ENCODE peak calls at places on chromosome 18, in five cellular contexts. F is GM20000, D is nucleus accumbens, A is tibial nerve, Z is colonic mucosa. J is an unnamed sample.
A peak's percentile ranks its signal among the peaks of the same experiment; 100 is the strongest.

GRCh38 chr18:33666915-33667314 is 88.9 kb downstream of the ASXL3 start:
- DNase-seq in F (no peak), Z (no peak), A (no peak), D (no peak), J (no peak)

GRCh38 chr18:33577688-33578370 is at the start of gene ASXL3:
- DNase-seq in F (peak; percentile 55), A (peak; percentile 20), D (peak; percentile 4), Z (peak; percentile 64), J (no peak)

GRCh38 chr18:34929336-34929780 is 111.9 kb upstream of the MAPRE2 start:
- DNase-seq in A (no peak), D (no peak), Z (no peak), F (no peak), J (no peak)

GRCh38 chr18:75114231-75114630 is 94.7 kb downstream of the PTGR3 start:
- DNase-seq in D (no peak), A (no peak), Z (no peak), F (no peak), J (peak; percentile 74)

GRCh38 chr18:9092665-9093064 is 9.8 kb upstream of the NDUFV2 start:
- DNase-seq in F (no peak), Z (peak; percentile 32), A (no peak), D (no peak), J (no peak)

GRCh38 chr18:7157760-7158159 is 40.2 kb upstream of the LAMA1 start:
- DNase-seq in Z (no peak), D (no peak), F (no peak), A (no peak), J (peak; percentile 7)

GRCh38 chr18:35956226-35956625 is 16.3 kb upstream of the RMP24 start:
- DNase-seq in A (no peak), D (no peak), F (no peak), Z (no peak), J (no peak)

GRCh38 chr18:68840554-68841263 is 42.8 kb downstream of the CCDC102B start:
- DNase-seq in Z (no peak), F (no peak), A (no peak), D (no peak), J (no peak)

GRCh38 chr18:58714259-58714658 is 43.0 kb downstream of the MALT1 start:
- DNase-seq in F (no peak), Z (no peak), D (no peak), A (no peak), J (no peak)

GRCh38 chr18:37769846-37770245 is 204.2 kb upstream of the CELF4 start:
- DNase-seq in A (no peak), D (no peak), Z (no peak), F (no peak), J (no peak)

GRCh38 chr18:50280707-50281294 is 522 bp downstream of the MBD1 start:
- DNase-seq in Z (no peak), A (no peak), D (no peak), F (no peak), J (no peak)

GRCh38 chr18:5049124-5049523 is 147.9 kb downstream of the AKAIN1 start:
- DNase-seq in A (no peak), F (no peak), Z (no peak), D (no peak), J (no peak)

GRCh38 chr18:28159055-28159454 is 17.9 kb downstream of the CDH2 start:
- DNase-seq in F (no peak), A (no peak), Z (no peak), D (no peak), J (no peak)

GRCh38 chr18:8218263-8218662 is 391.0 kb upstream of the RAB12 start:
- DNase-seq in Z (no peak), A (no peak), D (no peak), F (no peak), J (no peak)

GRCh38 chr18:56067216-56067611 is 479.2 kb upstream of the TCF4 start:
- DNase-seq in D (no peak), F (no peak), Z (no peak), A (no peak), J (no peak)

GRCh38 chr18:72360628-72361027 is 183.5 kb downstream of the CBLN2 start:
- DNase-seq in D (no peak), F (no peak), A (no peak), Z (no peak), J (no peak)

GRCh38 chr18:75104483-75104882 is 104.5 kb downstream of the PTGR3 start:
- DNase-seq in F (no peak), A (no peak), Z (no peak), D (no peak), J (peak; percentile 44)

GRCh38 chr18:77133051-77133919 is 702 bp upstream of the MBP start:
- DNase-seq in Z (peak; percentile 50), D (no peak), F (no peak), A (no peak), J (no peak)

GRCh38 chr18:3794537-3795348 is 344.8 kb downstream of the TGIF1 start:
- DNase-seq in D (no peak), F (no peak), Z (no peak), A (no peak), J (no peak)

GRCh38 chr18:41459657-41460056 is 495.4 kb upstream of the PIK3C3 start:
- DNase-seq in F (no peak), Z (no peak), D (no peak), A (no peak), J (no peak)

GRCh38 chr18:9094307-9095226 is 7.9 kb upstream of the NDUFV2 start:
- DNase-seq in Z (no peak), A (no peak), F (no peak), D (no peak), J (no peak)

GRCh38 chr18:12749136-12749535 is 46.3 kb downstream of the PSMG2 start:
- DNase-seq in Z (no peak), F (no peak), A (no peak), D (no peak), J (no peak)

GRCh38 chr18:48541026-48541746 is 2.4 kb downstream of the CTIF start:
- DNase-seq in A (peak; percentile 56), Z (peak; percentile 81), F (peak; percentile 71), D (no peak), J (no peak)

GRCh38 chr18:62571648-62572047 is 48.8 kb downstream of the ZCCHC2 start:
- DNase-seq in D (no peak), A (no peak), Z (no peak), F (no peak), J (no peak)

GRCh38 chr18:12574494-12575185 is 83.3 kb downstream of the SPIRE1 start:
- DNase-seq in D (no peak), Z (no peak), A (no peak), F (no peak), J (no peak)

GRCh38 chr18:58338961-58339722 is 289.7 kb downstream of the ALPK2 start:
- DNase-seq in F (no peak), A (no peak), Z (no peak), D (no peak), J (no peak)

GRCh38 chr18:10304853-10305252 is 149.6 kb upstream of the APCDD1 start:
- DNase-seq in F (no peak), A (peak; percentile 37), D (no peak), Z (peak; percentile 23), J (peak; percentile 86)

GRCh38 chr18:32831781-32832180 is 59.0 kb upstream of the KLHL14 start:
- DNase-seq in A (no peak), D (no peak), F (no peak), Z (no peak), J (no peak)

GRCh38 chr18:13831864-13832508 is 8.0 kb downstream of the MC5R start:
- DNase-seq in Z (no peak), A (no peak), F (no peak), D (no peak), J (no peak)

GRCh38 chr18:42038936-42039335 is 83.9 kb downstream of the PIK3C3 start:
- DNase-seq in A (no peak), F (no peak), D (no peak), Z (no peak), J (no peak)

GRCh38 chr18:63320690-63321265 is 1.2 kb upstream of the BCL2 start:
- DNase-seq in F (peak; percentile 64), Z (peak; percentile 73), D (no peak), A (no peak), J (no peak)

GRCh38 chr18:49029628-49030027 is 78.9 kb upstream of the SMAD7 start:
- DNase-seq in Z (peak; percentile 12), F (no peak), A (no peak), D (no peak), J (peak; percentile 83)

GRCh38 chr18:45666520-45666919 is 51.2 kb downstream of the SLC14A2 start:
- DNase-seq in F (peak; percentile 50), A (no peak), Z (no peak), D (no peak), J (no peak)